ENCODE peak calls at places on chromosome 18, in five cellular contexts. One of them, this sample, is unnamed.

GRCh38 chr18:40810371-40810770 is 1144.7 kb upstream of the PIK3C3 start:
- DNase-seq in amniotic epithelial cell: peak
- DNase-seq in DMS153: no peak
- DNase-seq in natural killer cell: no peak
- DNase-seq in MM.1S: no peak
- DNase-seq in this sample: no peak

GRCh38 chr18:74868461-74868860 is 270.8 kb downstream of the ZNF407 start:
- DNase-seq in amniotic epithelial cell: no peak
- DNase-seq in DMS153: no peak
- DNase-seq in natural killer cell: no peak
- DNase-seq in MM.1S: no peak
- DNase-seq in this sample: no peak

GRCh38 chr18:5298156-5298852 is 2.8 kb upstream of the ZBTB14 start:
- DNase-seq in amniotic epithelial cell: no peak
- DNase-seq in DMS153: no peak
- DNase-seq in natural killer cell: no peak
- DNase-seq in MM.1S: no peak
- DNase-seq in this sample: no peak

GRCh38 chr18:71249791-71250190 is 960.9 kb downstream of the SOCS6 start:
- DNase-seq in amniotic epithelial cell: no peak
- DNase-seq in DMS153: no peak
- DNase-seq in natural killer cell: no peak
- DNase-seq in MM.1S: no peak
- DNase-seq in this sample: peak

GRCh38 chr18:74806700-74807416 is 209.2 kb downstream of the ZNF407 start:
- DNase-seq in amniotic epithelial cell: peak
- DNase-seq in DMS153: peak
- DNase-seq in natural killer cell: no peak
- DNase-seq in MM.1S: peak
- DNase-seq in this sample: peak

GRCh38 chr18:2971741-2972552 is 41.0 kb downstream of the LPIN2 start:
- DNase-seq in amniotic epithelial cell: no peak
- DNase-seq in DMS153: no peak
- DNase-seq in natural killer cell: peak
- DNase-seq in MM.1S: no peak
- DNase-seq in this sample: no peak

GRCh38 chr18:35526476-35527120 is 28.8 kb upstream of the INO80C start:
- DNase-seq in amniotic epithelial cell: peak
- DNase-seq in DMS153: peak
- DNase-seq in natural killer cell: no peak
- DNase-seq in MM.1S: no peak
- DNase-seq in this sample: no peak

GRCh38 chr18:64659186-64659585 is 510.3 kb upstream of the LINC00305 start:
- DNase-seq in amniotic epithelial cell: no peak
- DNase-seq in DMS153: peak
- DNase-seq in natural killer cell: no peak
- DNase-seq in MM.1S: no peak
- DNase-seq in this sample: no peak

GRCh38 chr18:13577091-13577697 is 149.2 kb downstream of the FAM210A start:
- DNase-seq in amniotic epithelial cell: no peak
- DNase-seq in DMS153: no peak
- DNase-seq in natural killer cell: no peak
- DNase-seq in MM.1S: no peak
- DNase-seq in this sample: no peak

GRCh38 chr18:12883684-12884520 is at the start of gene PTPN2:
- DNase-seq in amniotic epithelial cell: peak
- DNase-seq in DMS153: peak
- DNase-seq in natural killer cell: peak
- DNase-seq in MM.1S: peak
- DNase-seq in this sample: peak

GRCh38 chr18:1094408-1094807 is 189.7 kb downstream of the ADCYAP1 start:
- DNase-seq in amniotic epithelial cell: peak
- DNase-seq in DMS153: no peak
- DNase-seq in natural killer cell: no peak
- DNase-seq in MM.1S: no peak
- DNase-seq in this sample: peak

GRCh38 chr18:43506935-43507334 is 229.6 kb upstream of the SYT4 start:
- DNase-seq in amniotic epithelial cell: no peak
- DNase-seq in DMS153: no peak
- DNase-seq in natural killer cell: no peak
- DNase-seq in MM.1S: no peak
- DNase-seq in this sample: no peak

GRCh38 chr18:57797209-57797651 is 5.9 kb downstream of the ATP8B1 start:
- DNase-seq in amniotic epithelial cell: no peak
- DNase-seq in DMS153: peak
- DNase-seq in natural killer cell: no peak
- DNase-seq in MM.1S: no peak
- DNase-seq in this sample: no peak

GRCh38 chr18:10374615-10375295 is 79.7 kb upstream of the APCDD1 start:
- DNase-seq in amniotic epithelial cell: no peak
- DNase-seq in DMS153: no peak
- DNase-seq in natural killer cell: no peak
- DNase-seq in MM.1S: no peak
- DNase-seq in this sample: no peak

GRCh38 chr18:31199190-31199769 is 36.6 kb upstream of the DSC1 start:
- DNase-seq in amniotic epithelial cell: peak
- DNase-seq in DMS153: no peak
- DNase-seq in natural killer cell: no peak
- DNase-seq in MM.1S: no peak
- DNase-seq in this sample: peak

GRCh38 chr18:50937183-50937582 is 30.7 kb upstream of the ELAC1 start:
- DNase-seq in amniotic epithelial cell: no peak
- DNase-seq in DMS153: no peak
- DNase-seq in natural killer cell: no peak
- DNase-seq in MM.1S: no peak
- DNase-seq in this sample: no peak

GRCh38 chr18:74598350-74599001 is 806 bp downstream of the ZNF407 start:
- DNase-seq in amniotic epithelial cell: peak
- DNase-seq in DMS153: peak
- DNase-seq in natural killer cell: peak
- DNase-seq in MM.1S: peak
- DNase-seq in this sample: no peak

GRCh38 chr18:3804336-3804735 is 354.4 kb downstream of the TGIF1 start:
- DNase-seq in amniotic epithelial cell: no peak
- DNase-seq in DMS153: no peak
- DNase-seq in natural killer cell: no peak
- DNase-seq in MM.1S: no peak
- DNase-seq in this sample: no peak

GRCh38 chr18:74724186-74724585 is 126.5 kb downstream of the ZNF407 start:
- DNase-seq in amniotic epithelial cell: peak
- DNase-seq in DMS153: no peak
- DNase-seq in natural killer cell: no peak
- DNase-seq in MM.1S: no peak
- DNase-seq in this sample: peak

GRCh38 chr18:75923169-75923568 is 495.7 kb upstream of the SMIM21 start:
- DNase-seq in amniotic epithelial cell: peak
- DNase-seq in DMS153: no peak
- DNase-seq in natural killer cell: no peak
- DNase-seq in MM.1S: no peak
- DNase-seq in this sample: no peak

GRCh38 chr18:75157851-75158250 is 51.1 kb downstream of the PTGR3 start:
- DNase-seq in amniotic epithelial cell: no peak
- DNase-seq in DMS153: no peak
- DNase-seq in natural killer cell: no peak
- DNase-seq in MM.1S: no peak
- DNase-seq in this sample: no peak

GRCh38 chr18:79406708-79407107 is 11.0 kb downstream of the NFATC1 start:
- DNase-seq in amniotic epithelial cell: no peak
- DNase-seq in DMS153: no peak
- DNase-seq in natural killer cell: no peak
- DNase-seq in MM.1S: no peak
- DNase-seq in this sample: no peak

GRCh38 chr18:58432050-58432727 is 196.7 kb downstream of the ALPK2 start:
- DNase-seq in amniotic epithelial cell: no peak
- DNase-seq in DMS153: no peak
- DNase-seq in natural killer cell: no peak
- DNase-seq in MM.1S: no peak
- DNase-seq in this sample: no peak

GRCh38 chr18:3328522-3328921 is 66.6 kb downstream of the MYL12B start:
- DNase-seq in amniotic epithelial cell: no peak
- DNase-seq in DMS153: no peak
- DNase-seq in natural killer cell: no peak
- DNase-seq in MM.1S: no peak
- DNase-seq in this sample: no peak